ENCODE peak calls at places on chromosome 3, in nine cellular contexts. One of them, this sample, is unnamed.

GRCh38 chr3:10568549-10568948 is 63.2 kb upstream of the ATP2B2 start:
- DNase-seq in uterus: no peak
- DNase-seq in endodermal cell: no peak
- DNase-seq in thoracic aorta: no peak
- DNase-seq in MG63: no peak
- DNase-seq in sigmoid colon: no peak
- DNase-seq in neuronal stem cell: no peak
- DNase-seq in psoas muscle: no peak
- DNase-seq in CD8-positive, alpha-beta memory T cell: no peak
- DNase-seq in this sample: no peak

GRCh38 chr3:188728371-188728896 is 443.3 kb upstream of the TPRG1 start:
- DNase-seq in uterus: no peak
- DNase-seq in endodermal cell: no peak
- DNase-seq in thoracic aorta: no peak
- DNase-seq in MG63: no peak
- DNase-seq in sigmoid colon: no peak
- DNase-seq in neuronal stem cell: no peak
- DNase-seq in psoas muscle: no peak
- DNase-seq in CD8-positive, alpha-beta memory T cell: no peak
- DNase-seq in this sample: no peak

GRCh38 chr3:10682692-10683091 is 133.3 kb upstream of the SLC6A11 start:
- DNase-seq in uterus: no peak
- DNase-seq in endodermal cell: no peak
- DNase-seq in thoracic aorta: no peak
- DNase-seq in MG63: no peak
- DNase-seq in sigmoid colon: no peak
- DNase-seq in neuronal stem cell: no peak
- DNase-seq in psoas muscle: no peak
- DNase-seq in CD8-positive, alpha-beta memory T cell: no peak
- DNase-seq in this sample: no peak

GRCh38 chr3:186444974-186445373 is 82.9 kb upstream of the DGKG start:
- DNase-seq in uterus: no peak
- DNase-seq in endodermal cell: no peak
- DNase-seq in thoracic aorta: no peak
- DNase-seq in MG63: no peak
- DNase-seq in sigmoid colon: no peak
- DNase-seq in neuronal stem cell: no peak
- DNase-seq in psoas muscle: no peak
- DNase-seq in CD8-positive, alpha-beta memory T cell: no peak
- DNase-seq in this sample: no peak

GRCh38 chr3:127177226-127177625 is 15.7 kb upstream of the PRR23E start:
- DNase-seq in uterus: no peak
- DNase-seq in endodermal cell: no peak
- DNase-seq in thoracic aorta: no peak
- DNase-seq in MG63: no peak
- DNase-seq in sigmoid colon: no peak
- DNase-seq in neuronal stem cell: no peak
- DNase-seq in psoas muscle: no peak
- DNase-seq in CD8-positive, alpha-beta memory T cell: no peak
- DNase-seq in this sample: no peak

GRCh38 chr3:155233213-155233612 is 60.3 kb downstream of the STRIT1 start:
- DNase-seq in uterus: peak; percentile 30
- DNase-seq in endodermal cell: no peak
- DNase-seq in thoracic aorta: peak; percentile 36
- DNase-seq in MG63: peak; percentile 81
- DNase-seq in sigmoid colon: peak; percentile 90
- DNase-seq in neuronal stem cell: no peak
- DNase-seq in psoas muscle: peak; percentile 80
- DNase-seq in CD8-positive, alpha-beta memory T cell: no peak
- DNase-seq in this sample: peak; percentile 64

GRCh38 chr3:50166309-50167019 is 11.3 kb downstream of the SEMA3F start:
- DNase-seq in uterus: no peak
- DNase-seq in endodermal cell: peak; percentile 59
- DNase-seq in thoracic aorta: no peak
- DNase-seq in MG63: no peak
- DNase-seq in sigmoid colon: no peak
- DNase-seq in neuronal stem cell: no peak
- DNase-seq in psoas muscle: no peak
- DNase-seq in CD8-positive, alpha-beta memory T cell: no peak
- DNase-seq in this sample: no peak

GRCh38 chr3:34727700-34728099 is 911.6 kb upstream of the ARPP21 start:
- DNase-seq in uterus: no peak
- DNase-seq in endodermal cell: no peak
- DNase-seq in thoracic aorta: no peak
- DNase-seq in MG63: no peak
- DNase-seq in sigmoid colon: no peak
- DNase-seq in neuronal stem cell: no peak
- DNase-seq in psoas muscle: no peak
- DNase-seq in CD8-positive, alpha-beta memory T cell: no peak
- DNase-seq in this sample: no peak

GRCh38 chr3:191702121-191702520 is 241.2 kb downstream of the PYDC2 start:
- DNase-seq in uterus: no peak
- DNase-seq in endodermal cell: peak; percentile 49
- DNase-seq in thoracic aorta: no peak
- DNase-seq in MG63: no peak
- DNase-seq in sigmoid colon: no peak
- DNase-seq in neuronal stem cell: no peak
- DNase-seq in psoas muscle: no peak
- DNase-seq in CD8-positive, alpha-beta memory T cell: no peak
- DNase-seq in this sample: no peak

GRCh38 chr3:196397941-196398340 is 34.3 kb downstream of the UBXN7 start:
- DNase-seq in uterus: no peak
- DNase-seq in endodermal cell: no peak
- DNase-seq in thoracic aorta: no peak
- DNase-seq in MG63: no peak
- DNase-seq in sigmoid colon: no peak
- DNase-seq in neuronal stem cell: no peak
- DNase-seq in psoas muscle: no peak
- DNase-seq in CD8-positive, alpha-beta memory T cell: no peak
- DNase-seq in this sample: no peak

GRCh38 chr3:157376596-157377300 is 59.9 kb upstream of the PTX3 start:
- DNase-seq in uterus: no peak
- DNase-seq in endodermal cell: no peak
- DNase-seq in thoracic aorta: no peak
- DNase-seq in MG63: no peak
- DNase-seq in sigmoid colon: no peak
- DNase-seq in neuronal stem cell: peak; percentile 64
- DNase-seq in psoas muscle: no peak
- DNase-seq in CD8-positive, alpha-beta memory T cell: no peak
- DNase-seq in this sample: no peak

GRCh38 chr3:179026636-179027035 is 45.0 kb downstream of the ZMAT3 start:
- DNase-seq in uterus: no peak
- DNase-seq in endodermal cell: no peak
- DNase-seq in thoracic aorta: no peak
- DNase-seq in MG63: no peak
- DNase-seq in sigmoid colon: no peak
- DNase-seq in neuronal stem cell: no peak
- DNase-seq in psoas muscle: no peak
- DNase-seq in CD8-positive, alpha-beta memory T cell: no peak
- DNase-seq in this sample: no peak

GRCh38 chr3:127585163-127585812 is 5.2 kb downstream of the TPRA1 start:
- DNase-seq in uterus: no peak
- DNase-seq in endodermal cell: no peak
- DNase-seq in thoracic aorta: no peak
- DNase-seq in MG63: no peak
- DNase-seq in sigmoid colon: no peak
- DNase-seq in neuronal stem cell: no peak
- DNase-seq in psoas muscle: no peak
- DNase-seq in CD8-positive, alpha-beta memory T cell: no peak
- DNase-seq in this sample: peak; percentile 29

GRCh38 chr3:10395671-10396070 is 74.8 kb upstream of the SEC13 start:
- DNase-seq in uterus: no peak
- DNase-seq in endodermal cell: no peak
- DNase-seq in thoracic aorta: no peak
- DNase-seq in MG63: no peak
- DNase-seq in sigmoid colon: no peak
- DNase-seq in neuronal stem cell: no peak
- DNase-seq in psoas muscle: peak; percentile 20
- DNase-seq in CD8-positive, alpha-beta memory T cell: peak; percentile 36
- DNase-seq in this sample: no peak

GRCh38 chr3:197278933-197279332 is 19.5 kb downstream of the DLG1 start:
- DNase-seq in uterus: no peak
- DNase-seq in endodermal cell: no peak
- DNase-seq in thoracic aorta: no peak
- DNase-seq in MG63: no peak
- DNase-seq in sigmoid colon: no peak
- DNase-seq in neuronal stem cell: no peak
- DNase-seq in psoas muscle: no peak
- DNase-seq in CD8-positive, alpha-beta memory T cell: no peak
- DNase-seq in this sample: no peak

GRCh38 chr3:141471160-141471559 is 15.7 kb upstream of the RASA2 start:
- DNase-seq in uterus: no peak
- DNase-seq in endodermal cell: no peak
- DNase-seq in thoracic aorta: no peak
- DNase-seq in MG63: peak; percentile 15
- DNase-seq in sigmoid colon: no peak
- DNase-seq in neuronal stem cell: no peak
- DNase-seq in psoas muscle: no peak
- DNase-seq in CD8-positive, alpha-beta memory T cell: no peak
- DNase-seq in this sample: no peak

GRCh38 chr3:147409143-147410121 is at the start of gene ZIC1:
- DNase-seq in uterus: no peak
- DNase-seq in endodermal cell: peak; percentile 90
- DNase-seq in thoracic aorta: no peak
- DNase-seq in MG63: peak; percentile 94
- DNase-seq in sigmoid colon: no peak
- DNase-seq in neuronal stem cell: peak; percentile 68
- DNase-seq in psoas muscle: peak; percentile 69
- DNase-seq in CD8-positive, alpha-beta memory T cell: no peak
- DNase-seq in this sample: no peak

DNA sequence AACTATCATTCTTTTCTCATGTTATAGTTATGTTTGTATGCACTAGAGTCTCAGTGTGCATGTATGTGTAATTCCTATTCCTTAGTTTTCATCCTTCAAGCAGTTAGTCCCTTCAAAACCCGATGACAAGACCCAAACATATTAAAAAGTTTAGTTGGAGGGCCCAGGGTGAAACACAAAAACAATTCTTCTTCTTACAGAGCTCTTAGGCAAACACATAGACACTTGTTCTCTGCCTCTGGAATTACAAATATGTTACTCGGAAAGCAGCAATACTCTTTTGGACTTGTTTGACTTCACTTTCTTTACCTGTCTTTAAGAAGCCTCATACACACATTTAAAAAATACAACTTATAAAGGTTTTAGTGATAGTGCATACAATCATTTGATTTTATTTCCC is 763 bp upstream of the CNTN6 start:
- DNase-seq in uterus: no peak
- DNase-seq in endodermal cell: no peak
- DNase-seq in thoracic aorta: no peak
- DNase-seq in MG63: no peak
- DNase-seq in sigmoid colon: no peak
- DNase-seq in neuronal stem cell: no peak
- DNase-seq in psoas muscle: no peak
- DNase-seq in CD8-positive, alpha-beta memory T cell: no peak
- DNase-seq in this sample: no peak
- H3K9me3 ChIP-seq in uterus: no peaks in the 10 kb centered on the region
- H3K9me3 ChIP-seq in endodermal cell: peaks cover 33% of the 10 kb centered on the region
- H3K9me3 ChIP-seq in thoracic aorta: no peaks in the 10 kb centered on the region
- H3K9me3 ChIP-seq in MG63: no peaks in the 10 kb centered on the region
- H3K9me3 ChIP-seq in sigmoid colon: no peaks in the 10 kb centered on the region
- H3K9me3 ChIP-seq in neuronal stem cell: no peaks in the 10 kb centered on the region
- H3K9me3 ChIP-seq in psoas muscle: no peaks in the 10 kb centered on the region
- H3K9me3 ChIP-seq in CD8-positive, alpha-beta memory T cell: no peaks in the 10 kb centered on the region
- H3K9me3 ChIP-seq in this sample: no peaks in the 10 kb centered on the region

DNA sequence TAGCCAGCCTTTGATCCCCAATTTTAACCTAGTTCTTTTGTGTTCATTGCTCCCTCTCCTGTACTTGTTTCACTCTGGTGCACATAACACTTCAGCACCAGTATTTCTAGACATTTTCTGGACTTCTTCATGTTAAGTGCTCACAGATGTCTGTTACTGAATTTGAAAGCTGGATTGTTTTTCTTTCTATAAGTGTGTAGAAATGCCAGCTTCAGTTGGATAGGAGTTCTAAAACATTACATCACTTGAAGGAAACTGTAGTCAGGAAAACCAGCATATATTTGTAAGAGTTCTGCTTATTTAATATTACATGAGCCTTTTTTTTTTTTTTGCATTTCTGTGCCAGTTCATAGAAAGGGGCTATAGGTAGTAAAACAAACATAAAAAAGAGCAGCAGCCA is 21.6 kb downstream of the QTRT2 start:
- DNase-seq in uterus: no peak
- DNase-seq in endodermal cell: no peak
- DNase-seq in thoracic aorta: no peak
- DNase-seq in MG63: no peak
- DNase-seq in sigmoid colon: no peak
- DNase-seq in neuronal stem cell: no peak
- DNase-seq in psoas muscle: no peak
- DNase-seq in CD8-positive, alpha-beta memory T cell: no peak
- DNase-seq in this sample: no peak
- H3K36me3 ChIP-seq in uterus: peaks cover 2% of the 10 kb centered on the region
- H3K36me3 ChIP-seq in endodermal cell: peaks cover 91% of the 10 kb centered on the region
- H3K36me3 ChIP-seq in thoracic aorta: peaks cover 16% of the 10 kb centered on the region
- H3K36me3 ChIP-seq in MG63: peaks cover 91% of the 10 kb centered on the region
- H3K36me3 ChIP-seq in sigmoid colon: peaks cover 100% of the 10 kb centered on the region
- H3K36me3 ChIP-seq in neuronal stem cell: peaks cover 98% of the 10 kb centered on the region
- H3K36me3 ChIP-seq in psoas muscle: peaks cover 98% of the 10 kb centered on the region
- H3K36me3 ChIP-seq in CD8-positive, alpha-beta memory T cell: peaks cover 37% of the 10 kb centered on the region
- H3K36me3 ChIP-seq in this sample: peaks cover 37% of the 10 kb centered on the region

GRCh38 chr3:112846764-112847163 is at the start of gene CD200R1L:
- DNase-seq in uterus: no peak
- DNase-seq in endodermal cell: no peak
- DNase-seq in thoracic aorta: no peak
- DNase-seq in MG63: no peak
- DNase-seq in sigmoid colon: no peak
- DNase-seq in neuronal stem cell: no peak
- DNase-seq in psoas muscle: no peak
- DNase-seq in CD8-positive, alpha-beta memory T cell: no peak
- DNase-seq in this sample: no peak

GRCh38 chr3:112845772-112846171 is 892 bp downstream of the CD200R1L start:
- DNase-seq in uterus: no peak
- DNase-seq in endodermal cell: no peak
- DNase-seq in thoracic aorta: no peak
- DNase-seq in MG63: no peak
- DNase-seq in sigmoid colon: no peak
- DNase-seq in neuronal stem cell: no peak
- DNase-seq in psoas muscle: no peak
- DNase-seq in CD8-positive, alpha-beta memory T cell: no peak
- DNase-seq in this sample: no peak

GRCh38 chr3:112848196-112848595 is 1.5 kb upstream of the CD200R1L start:
- DNase-seq in uterus: no peak
- DNase-seq in endodermal cell: no peak
- DNase-seq in thoracic aorta: no peak
- DNase-seq in MG63: no peak
- DNase-seq in sigmoid colon: no peak
- DNase-seq in neuronal stem cell: no peak
- DNase-seq in psoas muscle: no peak
- DNase-seq in CD8-positive, alpha-beta memory T cell: peak; percentile 18
- DNase-seq in this sample: no peak

GRCh38 chr3:112847692-112848091 is 1.0 kb upstream of the CD200R1L start:
- DNase-seq in uterus: no peak
- DNase-seq in endodermal cell: no peak
- DNase-seq in thoracic aorta: no peak
- DNase-seq in MG63: no peak
- DNase-seq in sigmoid colon: no peak
- DNase-seq in neuronal stem cell: no peak
- DNase-seq in psoas muscle: no peak
- DNase-seq in CD8-positive, alpha-beta memory T cell: peak; percentile 58
- DNase-seq in this sample: no peak
- H3K9me3 ChIP-seq in uterus: no peaks in the 10 kb centered on the region
- H3K9me3 ChIP-seq in endodermal cell: peaks cover 10% of the 10 kb centered on the region
- H3K9me3 ChIP-seq in thoracic aorta: peaks cover 12% of the 10 kb centered on the region
- H3K9me3 ChIP-seq in MG63: peaks cover 7% of the 10 kb centered on the region
- H3K9me3 ChIP-seq in sigmoid colon: peaks cover 4% of the 10 kb centered on the region
- H3K9me3 ChIP-seq in neuronal stem cell: no peaks in the 10 kb centered on the region
- H3K9me3 ChIP-seq in psoas muscle: no peaks in the 10 kb centered on the region
- H3K9me3 ChIP-seq in CD8-positive, alpha-beta memory T cell: no peaks in the 10 kb centered on the region
- H3K9me3 ChIP-seq in this sample: peaks cover 7% of the 10 kb centered on the region

GRCh38 chr3:101819649-101820202 is 29.6 kb upstream of the NFKBIZ start:
- DNase-seq in uterus: no peak
- DNase-seq in endodermal cell: no peak
- DNase-seq in thoracic aorta: no peak
- DNase-seq in MG63: no peak
- DNase-seq in sigmoid colon: no peak
- DNase-seq in neuronal stem cell: no peak
- DNase-seq in psoas muscle: no peak
- DNase-seq in CD8-positive, alpha-beta memory T cell: no peak
- DNase-seq in this sample: no peak
- H3K36me3 ChIP-seq in uterus: no peaks in the 10 kb centered on the region
- H3K36me3 ChIP-seq in endodermal cell: no peaks in the 10 kb centered on the region
- H3K36me3 ChIP-seq in thoracic aorta: peaks cover 14% of the 10 kb centered on the region
- H3K36me3 ChIP-seq in MG63: no peaks in the 10 kb centered on the region
- H3K36me3 ChIP-seq in sigmoid colon: peaks cover 23% of the 10 kb centered on the region
- H3K36me3 ChIP-seq in neuronal stem cell: peaks cover 18% of the 10 kb centered on the region
- H3K36me3 ChIP-seq in psoas muscle: peaks cover 48% of the 10 kb centered on the region
- H3K36me3 ChIP-seq in CD8-positive, alpha-beta memory T cell: peaks cover 13% of the 10 kb centered on the region
- H3K36me3 ChIP-seq in this sample: no peaks in the 10 kb centered on the region

This sample was measured in PC-9.